ENCODE peak calls at places on chromosome X, in five cellular contexts. V is transverse colon, J is HFF-Myc, H is MM.1S, W is colonic mucosa. Y is an unnamed sample.

GRCh38 chrX:119698835-119699234 is 5.9 kb upstream of the SEPTIN6 start:
- DNase-seq in W (no peak), V (no peak), H (peak; percentile 61), J (no peak), Y (peak; percentile 58)

GRCh38 chrX:46979340-46979739 is 67.1 kb downstream of the JADE3 start:
- DNase-seq in W (no peak), H (no peak), V (no peak), J (no peak), Y (no peak)

GRCh38 chrX:75230296-75230695 is 43.6 kb upstream of the UPRT start:
- DNase-seq in J (no peak), V (no peak), W (no peak), H (peak; percentile 42), Y (peak; percentile 21)

GRCh38 chrX:15413101-15413500 is 28.9 kb upstream of the VEGFD start:
- DNase-seq in J (no peak), H (no peak), V (no peak), W (no peak), Y (no peak)

GRCh38 chrX:46739736-46740135 is 19.2 kb downstream of the SLC9A7 start:
- DNase-seq in V (no peak), W (no peak), J (no peak), H (no peak), Y (no peak)

GRCh38 chrX:136528645-136529315 is 3.2 kb upstream of the VGLL1 start:
- DNase-seq in V (no peak), J (no peak), W (no peak), H (no peak), Y (no peak)

GRCh38 chrX:12843061-12843667 is 23.7 kb upstream of the TLR7 start:
- DNase-seq in W (no peak), H (no peak), V (no peak), J (no peak), Y (peak; percentile 14)

GRCh38 chrX:119692241-119693031 is 532 bp downstream of the SEPTIN6 start:
- DNase-seq in W (peak; percentile 58), J (no peak), H (peak; percentile 68), V (peak; percentile 47), Y (peak; percentile 64)

GRCh38 chrX:153487590-153488071 is 7.1 kb upstream of the BGN start:
- DNase-seq in H (no peak), J (no peak), W (no peak), V (no peak), Y (no peak)

GRCh38 chrX:53249387-53250042 is 24.5 kb upstream of the KDM5C start:
- DNase-seq in W (no peak), V (no peak), J (no peak), H (no peak), Y (no peak)

GRCh38 chrX:12975670-12975965 is 708 bp downstream of the TMSB4X start:
- DNase-seq in V (no peak), H (no peak), W (no peak), J (no peak), Y (no peak)

GRCh38 chrX:24415921-24416320 is 49.2 kb upstream of the PDK3 start:
- DNase-seq in H (no peak), V (no peak), W (no peak), J (no peak), Y (no peak)

GRCh38 chrX:154091678-154092077 is 5.8 kb downstream of the MECP2 start:
- DNase-seq in J (no peak), H (no peak), V (no peak), W (no peak), Y (no peak)

GRCh38 chrX:154372612-154373022 is 1.8 kb downstream of the FLNA start:
- DNase-seq in W (no peak), V (no peak), J (no peak), H (no peak), Y (peak; percentile 66)

GRCh38 chrX:77493677-77494553 is 46.7 kb downstream of the FGF16 start:
- DNase-seq in W (no peak), J (peak; percentile 38), H (no peak), V (no peak), Y (no peak)

GRCh38 chrX:2469196-2469685 is 31.5 kb downstream of the DHRSX start:
- DNase-seq in H (no peak), J (no peak), W (no peak), V (no peak), Y (no peak)

GRCh38 chrX:131792789-131793462 is 230.2 kb upstream of the STK26 start:
- DNase-seq in H (peak; percentile 89), W (peak; percentile 95), V (peak; percentile 92), J (no peak), Y (peak; percentile 65)

GRCh38 chrX:151711787-151712186 is 4.0 kb upstream of the FATE1 start:
- DNase-seq in W (no peak), V (no peak), H (no peak), J (no peak), Y (no peak)

GRCh38 chrX:100358766-100359165 is 51.3 kb downstream of the PCDH19 start:
- DNase-seq in V (no peak), H (no peak), W (no peak), J (no peak), Y (no peak)

GRCh38 chrX:120021927-120022326 is 55.6 kb downstream of the RHOXF2B start:
- DNase-seq in V (no peak), W (no peak), H (no peak), J (no peak), Y (no peak)

GRCh38 chrX:100673397-100673953 is 29.5 kb downstream of the SRPX2 start:
- DNase-seq in J (peak; percentile 31), H (no peak), V (no peak), W (no peak), Y (no peak)

GRCh38 chrX:57267308-57267707 is 19.2 kb upstream of the FAAH2 start:
- DNase-seq in J (no peak), V (no peak), H (no peak), W (no peak), Y (no peak)

GRCh38 chrX:53239474-53239873 is 14.5 kb upstream of the KDM5C start:
- DNase-seq in W (no peak), V (no peak), J (no peak), H (peak; percentile 11), Y (peak; percentile 9)

GRCh38 chrX:17812763-17813162 is 48.3 kb downstream of the RAI2 start:
- DNase-seq in V (no peak), H (no peak), J (no peak), W (no peak), Y (peak; percentile 1)

GRCh38 chrX:132118361-132118760 is 9.5 kb downstream of the FRMD7 start:
- DNase-seq in W (no peak), H (no peak), J (no peak), V (no peak), Y (no peak)

GRCh38 chrX:149939271-149940014 is 1.2 kb upstream of the EOLA2 start:
- DNase-seq in J (peak; percentile 33), V (peak; percentile 96), H (peak; percentile 80), W (peak; percentile 94), Y (peak; percentile 94)

GRCh38 chrX:149937881-149938426 is 337 bp downstream of the EOLA2 start:
- DNase-seq in J (no peak), H (peak; percentile 7), V (peak; percentile 19), W (peak; percentile 22), Y (peak; percentile 24)

GRCh38 chrX:149938427-149939270 is at the start of gene EOLA2:
- DNase-seq in H (peak; percentile 97), W (peak; percentile 93), J (peak; percentile 94), V (peak; percentile 94), Y (peak; percentile 98)

GRCh38 chrX:149940015-149940716 is 1.9 kb upstream of the EOLA2 start:
- DNase-seq in J (peak; percentile 95), V (peak; percentile 95), H (peak; percentile 89), W (peak; percentile 92), Y (peak; percentile 97)
- TF ChIP-seq CTCF in J (no peak), V (no peak), H (peak; percentile 42), W (peak; percentile 44), Y (peak; percentile 39)

DNA sequence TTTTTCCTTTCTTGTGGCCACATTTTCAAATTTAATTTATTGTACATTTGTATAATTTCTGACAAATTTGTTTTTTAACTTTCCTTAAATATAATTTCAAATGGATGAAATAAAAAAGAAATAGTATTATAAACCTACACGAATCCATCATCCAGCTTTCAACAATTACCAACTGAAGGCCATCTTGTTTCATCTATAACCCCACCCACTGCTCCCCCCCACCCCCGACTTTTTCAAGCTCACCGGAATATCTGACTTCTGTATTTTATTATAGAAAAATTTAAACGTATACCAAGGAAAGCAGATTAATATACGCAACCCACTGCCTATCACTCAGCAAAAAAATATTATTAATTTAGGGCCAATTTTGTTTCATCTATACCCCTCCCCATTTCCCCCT is 1.1 kb downstream of the MORF4L2 start:
- DNase-seq in J (no peak), V (no peak), H (no peak), W (no peak), Y (peak; percentile 9)
- H3K4me3 ChIP-seq in J (peak overlapping the region; percentile 48), V (peak overlapping the region; percentile 64), H (peak overlapping the region; percentile 74), W (peak overlapping the region; percentile 42), Y (peak overlapping the region; percentile 79)

GRCh38 chrX:6291444-6291843 is 62.8 kb upstream of the NLGN4X start:
- DNase-seq in W (no peak), J (no peak), V (no peak), H (no peak), Y (no peak)

GRCh38 chrX:6293716-6294115 is 65.0 kb upstream of the NLGN4X start:
- DNase-seq in V (no peak), J (no peak), W (no peak), H (no peak), Y (no peak)

DNA sequence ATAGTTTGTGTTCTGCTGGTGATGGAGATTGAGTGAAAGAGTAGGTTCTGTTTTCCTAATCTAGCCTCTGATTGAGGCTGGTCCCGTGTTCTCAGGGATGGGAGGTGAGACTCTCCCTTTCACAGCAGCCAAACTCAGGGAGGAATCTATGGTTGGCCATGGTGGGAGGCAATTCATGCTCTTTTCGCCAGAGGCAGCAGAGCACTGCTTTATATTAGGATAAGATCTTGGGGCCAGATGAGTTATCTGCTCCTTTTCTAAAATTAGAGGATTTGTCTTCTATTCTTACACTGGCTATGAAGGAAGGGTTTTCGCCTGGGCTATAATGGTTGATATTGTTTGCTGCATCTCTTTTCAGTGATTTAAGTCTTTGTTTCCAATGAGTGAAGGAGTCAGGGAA is 63.9 kb upstream of the NLGN4X start:
- DNase-seq in W (no peak), V (no peak), H (no peak), J (no peak), Y (no peak)
- TF ChIP-seq CTCF in W (no peak), V (no peak), H (peak; percentile 5), J (no peak), Y (peak; percentile 30)

GRCh38 chrX:40091691-40092421 is 5.9 kb downstream of the BCOR start:
- DNase-seq in J (no peak), H (no peak), V (peak; percentile 68), W (peak; percentile 68), Y (no peak)

GRCh38 chrX:40092808-40093435 is 4.8 kb downstream of the BCOR start:
- DNase-seq in W (no peak), H (no peak), J (no peak), V (no peak), Y (no peak)

GRCh38 chrX:40094041-40094899 is 3.5 kb downstream of the BCOR start:
- DNase-seq in W (peak; percentile 61), H (peak; percentile 47), V (peak; percentile 60), J (no peak), Y (peak; percentile 23)

GRCh38 chrX:40094900-40095587 is 2.7 kb downstream of the BCOR start:
- DNase-seq in V (no peak), W (no peak), H (no peak), J (no peak), Y (no peak)

DNA sequence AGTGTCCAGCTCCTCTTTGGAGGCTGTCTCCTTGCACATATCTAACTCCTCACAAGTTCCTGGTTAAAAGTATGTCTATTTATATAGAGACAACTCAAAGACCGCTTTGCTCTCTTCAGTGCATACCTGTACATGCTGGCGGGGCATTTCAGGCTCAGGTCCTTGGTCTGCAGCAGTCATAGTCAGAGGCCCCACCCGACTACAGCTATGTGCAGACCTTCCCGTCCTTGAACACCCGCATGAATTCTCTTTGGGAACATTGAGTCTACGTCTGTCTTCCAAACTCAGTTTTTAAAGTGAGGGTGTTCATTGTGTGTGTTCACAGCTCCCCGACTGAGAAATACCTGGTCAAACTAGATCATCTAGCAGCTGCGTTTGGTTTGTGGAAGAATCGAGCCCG is 4.2 kb downstream of the BCOR start:
- DNase-seq in V (no peak), J (no peak), H (no peak), W (no peak), Y (no peak)
- H3K4me3 ChIP-seq in V (peak overlapping the region; percentile 87), J (no peak overlapping the region), H (no peak overlapping the region), W (peak overlapping the region; percentile 63), Y (no peak overlapping the region)